ENCODE peak calls at places on chromosomes 12 and 14, in six cellular contexts. B, Q, R, J, N and X are unnamed samples.

GRCh38 chr12:115203661-115204060 is 519.7 kb upstream of the TBX3 start:
- DNase-seq in B (no peak), Q (no peak), R (peak; percentile 24), J (no peak), N (peak; percentile 52), X (no peak)

GRCh38 chr14:89096946-89097345 is 272.5 kb downstream of the TTC8 start:
- DNase-seq in B (no peak), Q (no peak), R (no peak), J (no peak), N (no peak), X (no peak)

GRCh38 chr12:38811814-38812356 is 93.5 kb downstream of the CPNE8 start:
- DNase-seq in B (no peak), Q (no peak), R (no peak), J (no peak), N (no peak), X (no peak)

GRCh38 chr14:85416771-85417170 is 113.2 kb upstream of the FLRT2 start:
- DNase-seq in B (no peak), Q (peak; percentile 15), R (peak; percentile 16), J (no peak), N (peak; percentile 76), X (no peak)

GRCh38 chr14:101019974-101020710 is 116.6 kb upstream of the RTL1 start:
- DNase-seq in B (peak; percentile 35), Q (no peak), R (no peak), J (no peak), N (no peak), X (no peak)

GRCh38 chr14:29906256-29906885 is 21.3 kb downstream of the PRKD1 start:
- DNase-seq in B (no peak), Q (no peak), R (peak; percentile 15), J (no peak), N (peak; percentile 26), X (peak; percentile 82)

GRCh38 chr12:4856556-4856955 is 53.1 kb upstream of the KCNA1 start:
- DNase-seq in B (no peak), Q (no peak), R (no peak), J (no peak), N (no peak), X (no peak)

GRCh38 chr14:69581316-69581935 is 6.8 kb upstream of the CCDC177 start:
- DNase-seq in B (no peak), Q (no peak), R (no peak), J (no peak), N (no peak), X (no peak)

GRCh38 chr14:77864085-77864484 is 64.2 kb downstream of the ADCK1 start:
- DNase-seq in B (no peak), Q (no peak), R (no peak), J (no peak), N (peak; percentile 19), X (no peak)

GRCh38 chr14:100330007-100330344 is 6.8 kb downstream of the SLC25A47 start:
- DNase-seq in B (no peak), Q (no peak), R (no peak), J (no peak), N (no peak), X (no peak)

GRCh38 chr12:47085815-47086252 is 6.1 kb upstream of the AMIGO2 start:
- DNase-seq in B (no peak), Q (no peak), R (no peak), J (peak; percentile 41), N (peak; percentile 73), X (no peak)

GRCh38 chr14:63611078-63611477 is 30.6 kb downstream of the WDR89 start:
- DNase-seq in B (no peak), Q (no peak), R (no peak), J (no peak), N (peak; percentile 11), X (no peak)

GRCh38 chr12:108700833-108701450 is 30.4 kb downstream of the CORO1C start:
- DNase-seq in B (no peak), Q (no peak), R (no peak), J (no peak), N (no peak), X (peak; percentile 60)

GRCh38 chr14:67704484-67705089 is 2.9 kb downstream of the RDH12 start:
- DNase-seq in B (no peak), Q (peak; percentile 74), R (no peak), J (no peak), N (peak; percentile 74), X (no peak)

DNA sequence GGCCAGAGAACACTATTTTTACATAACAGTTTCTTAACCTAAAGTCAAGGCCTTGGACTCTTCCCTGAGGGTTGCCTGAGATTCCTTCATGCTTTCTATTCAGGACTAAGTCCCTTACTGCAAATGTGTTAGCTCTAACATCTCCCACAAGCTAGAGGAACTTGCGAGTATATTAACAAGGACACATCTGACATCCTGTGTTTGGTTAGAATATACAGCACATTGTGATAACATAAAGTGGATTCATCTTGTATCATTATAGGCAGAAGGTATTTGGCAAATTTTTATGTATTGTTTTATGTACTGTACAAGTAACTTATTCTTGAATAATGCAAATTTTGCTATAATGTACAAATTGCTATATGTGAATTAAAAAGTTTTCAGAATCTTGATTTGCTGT is 45.5 kb downstream of the SH2B3 start:
- DNase-seq in B (no peak), Q (no peak), R (no peak), J (no peak), N (no peak), X (no peak)
- H3K27ac ChIP-seq in B (no peak overlapping the region), Q (no peak overlapping the region), R (no peak overlapping the region), J (no peak overlapping the region), N (no peak overlapping the region), X (no peak overlapping the region)

GRCh38 chr12:12357697-12358476 is 1.0 kb downstream of the BORCS5 start:
- DNase-seq in B (no peak), Q (no peak), R (no peak), J (no peak), N (peak; percentile 42), X (no peak)
- H3K27ac ChIP-seq in B (peak overlapping the region; percentile 97), Q (peak overlapping the region; percentile 94), R (peak overlapping the region; percentile 57), J (peak overlapping the region; percentile 95), N (peak overlapping the region; percentile 83), X (peak overlapping the region; percentile 88)

GRCh38 chr12:124768462-124769165 is 95.0 kb downstream of the SCARB1 start:
- DNase-seq in B (no peak), Q (no peak), R (no peak), J (no peak), N (no peak), X (no peak)

GRCh38 chr12:124769166-124769530 is 94.5 kb downstream of the SCARB1 start:
- DNase-seq in B (no peak), Q (no peak), R (no peak), J (no peak), N (no peak), X (no peak)

GRCh38 chr12:124766745-124767074 is 97.0 kb downstream of the SCARB1 start:
- DNase-seq in B (no peak), Q (no peak), R (no peak), J (no peak), N (no peak), X (no peak)

GRCh38 chr12:124765571-124766489 is 97.8 kb downstream of the SCARB1 start:
- DNase-seq in B (no peak), Q (no peak), R (no peak), J (no peak), N (peak; percentile 33), X (no peak)

DNA sequence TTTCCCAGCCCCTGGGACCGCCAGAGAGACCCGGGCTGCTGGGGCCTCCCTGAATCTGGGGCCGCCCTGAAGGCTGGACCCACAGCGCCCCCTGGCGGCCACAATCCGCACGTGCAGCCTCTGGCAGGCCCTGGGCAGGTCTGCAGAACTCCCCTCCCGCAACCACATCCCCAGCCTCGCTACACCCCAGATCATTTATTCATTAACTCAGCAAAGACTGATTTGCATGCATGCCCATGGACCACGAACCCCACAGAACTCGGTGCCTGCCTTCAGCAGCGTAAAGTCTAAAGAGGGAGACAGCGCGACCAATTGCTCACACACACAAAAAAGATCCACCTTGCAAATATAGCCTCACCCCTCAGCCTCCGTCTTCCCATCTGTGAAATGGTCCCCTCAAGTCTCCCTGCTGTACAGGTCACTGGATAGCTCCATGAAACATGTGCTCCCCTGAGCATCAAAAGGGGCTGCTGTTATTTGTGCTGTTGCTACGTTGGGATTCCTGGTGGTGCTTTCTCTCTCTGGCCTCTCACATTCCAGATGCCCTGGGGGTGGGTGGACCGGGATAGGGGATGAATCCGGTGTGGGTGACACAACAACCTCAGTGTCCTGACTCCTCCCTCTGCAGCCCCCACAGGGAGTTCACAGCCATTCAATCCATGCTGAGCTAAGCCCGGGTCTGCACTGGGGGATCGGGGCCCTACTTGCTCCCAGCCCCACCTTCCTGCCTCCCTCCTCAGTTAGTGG is 96.4 kb downstream of the SCARB1 start:
- DNase-seq in B (peak; percentile 89), Q (peak; percentile 80), R (no peak), J (peak; percentile 79), N (peak; percentile 78), X (no peak)
- H3K27ac ChIP-seq in B (no peak overlapping the region), Q (peak overlapping the region; percentile 86), R (no peak overlapping the region), J (no peak overlapping the region), N (no peak overlapping the region), X (no peak overlapping the region)

DNA sequence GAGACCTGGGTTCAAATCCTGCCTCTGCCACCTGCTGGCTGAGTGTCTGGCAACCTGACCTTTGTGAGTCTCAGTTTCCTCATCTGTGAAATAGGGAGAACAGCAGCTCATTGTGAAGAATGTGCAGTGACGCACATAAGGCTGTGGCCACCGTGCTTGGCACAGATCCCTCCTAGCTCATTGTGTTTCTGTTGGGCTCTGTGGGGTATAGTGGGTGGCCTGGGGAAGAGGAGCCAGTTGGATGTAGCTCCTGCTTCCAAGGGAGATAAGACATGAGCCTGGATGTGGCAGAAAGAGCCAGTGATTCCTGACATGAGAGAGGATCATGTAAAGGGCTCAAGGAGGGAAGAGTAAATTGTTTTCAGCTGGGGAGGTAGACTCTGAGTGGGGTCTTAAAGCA is 120.0 kb downstream of the ESRRB start:
- DNase-seq in B (no peak), Q (no peak), R (no peak), J (no peak), N (no peak), X (no peak)
- H3K27ac ChIP-seq in B (no peak overlapping the region), Q (no peak overlapping the region), R (no peak overlapping the region), J (no peak overlapping the region), N (no peak overlapping the region), X (no peak overlapping the region)

GRCh38 chr14:94557327-94557726 is 3.9 kb upstream of the SERPINA4 start:
- DNase-seq in B (no peak), Q (no peak), R (no peak), J (no peak), N (no peak), X (no peak)

GRCh38 chr14:94560782-94561655 is at the start of gene SERPINA4:
- DNase-seq in B (no peak), Q (no peak), R (no peak), J (no peak), N (no peak), X (no peak)

GRCh38 chr14:94559638-94560290 is 1.5 kb upstream of the SERPINA4 start:
- DNase-seq in B (no peak), Q (no peak), R (no peak), J (no peak), N (no peak), X (no peak)

GRCh38 chr14:94560291-94560665 is 964 bp upstream of the SERPINA4 start:
- DNase-seq in B (no peak), Q (no peak), R (no peak), J (no peak), N (no peak), X (no peak)

GRCh38 chr14:94558842-94559241 is 2.4 kb upstream of the SERPINA4 start:
- DNase-seq in B (no peak), Q (no peak), R (no peak), J (no peak), N (no peak), X (no peak)
- H3K27ac ChIP-seq in B (no peak overlapping the region), Q (no peak overlapping the region), R (no peak overlapping the region), J (no peak overlapping the region), N (no peak overlapping the region), X (no peak overlapping the region)